ENCODE peak calls at places on chromosome 21, in five cellular contexts. A is HCT116, G is HepG2, J is K562, M is GM12878. T is an unnamed sample.

GRCh38 chr21:29613021-29613420 is 314.3 kb downstream of the BACH1 start:
- DNase-seq in M (no peak), J (peak; percentile 30), A (no peak), G (no peak), T (no peak)

GRCh38 chr21:19501115-19501514 is 1097.5 kb upstream of the TMPRSS15 start:
- DNase-seq in M (no peak), A (no peak), J (no peak), G (no peak), T (no peak)

GRCh38 chr21:39713905-39714304 is 31.1 kb upstream of the IGSF5 start:
- DNase-seq in G (no peak), A (no peak), J (no peak), M (no peak), T (no peak)

GRCh38 chr21:36494557-36494956 is 14.6 kb upstream of the CLDN14 start:
- DNase-seq in M (no peak), G (no peak), J (no peak), A (no peak), T (no peak)

GRCh38 chr21:17679002-17679600 is 66.4 kb upstream of the BTG3 start:
- DNase-seq in J (peak; percentile 54), M (peak; percentile 48), A (peak; percentile 37), G (peak; percentile 57), T (peak; percentile 56)

GRCh38 chr21:41220208-41220733 is 52.3 kb downstream of the BACE2 start:
- DNase-seq in M (no peak), G (no peak), A (no peak), J (no peak), T (no peak)

GRCh38 chr21:35905973-35906357 is 154.4 kb downstream of the SETD4 start:
- DNase-seq in A (no peak), J (no peak), M (no peak), G (no peak), T (no peak)

GRCh38 chr21:43343095-43343991 is 83.6 kb downstream of the SIK1 start:
- DNase-seq in A (no peak), G (peak; percentile 94), J (no peak), M (no peak), T (no peak)

GRCh38 chr21:17818158-17819113 is 720 bp downstream of the C21orf91 start:
- DNase-seq in A (no peak), J (no peak), G (peak; percentile 9), M (no peak), T (peak; percentile 8)

GRCh38 chr21:15441999-15442398 is 287.8 kb upstream of the USP25 start:
- DNase-seq in G (no peak), M (no peak), J (no peak), A (no peak), T (no peak)

GRCh38 chr21:28615276-28615675 is 377.4 kb downstream of the LTN1 start:
- DNase-seq in M (no peak), J (no peak), A (no peak), G (no peak), T (no peak)

GRCh38 chr21:42243026-42243425 is 24.1 kb downstream of the ABCG1 start:
- DNase-seq in M (no peak), G (no peak), A (no peak), J (no peak), T (no peak)
- TF ChIP-seq ZBTB33 in M (no peak), G (no peak), A (no peak), J (no peak), T (no peak)

DNA sequence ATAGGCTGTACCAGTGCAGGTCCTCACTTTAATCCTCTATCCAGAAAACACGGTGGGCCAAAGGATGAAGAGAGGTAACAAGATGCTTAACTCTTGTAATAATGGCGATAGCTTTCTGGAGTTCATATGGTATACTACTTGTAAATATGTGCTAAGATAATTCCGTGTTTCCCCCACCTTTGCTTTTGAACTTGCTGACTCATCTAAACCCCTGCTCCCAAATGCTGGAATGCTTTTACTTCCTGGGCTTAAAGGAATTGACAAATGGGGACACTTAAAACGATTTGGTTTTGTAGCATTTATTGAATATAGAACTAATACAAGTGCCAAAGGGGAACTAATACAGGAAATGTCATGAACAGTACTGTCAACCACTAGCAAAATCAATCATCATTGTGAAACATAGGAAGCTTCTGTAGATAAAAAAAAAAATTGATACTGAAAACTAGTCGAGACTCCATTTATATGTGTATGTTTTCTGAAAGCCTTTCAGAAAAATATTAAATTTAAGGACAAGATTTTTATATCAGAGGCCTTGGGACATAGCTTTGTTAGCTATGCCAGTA is 7.0 kb downstream of the SOD1 start:
- DNase-seq in A (no peak), G (no peak), M (no peak), J (no peak), T (no peak)
- H3K36me3 ChIP-seq in A (peaks cover 57% of the 10 kb centered on the region), G (peaks cover 53% of the 10 kb centered on the region), M (peaks cover 3% of the 10 kb centered on the region), J (peaks cover 93% of the 10 kb centered on the region), T (peaks cover 65% of the 10 kb centered on the region)

GRCh38 chr21:38282921-38283320 is 26.1 kb downstream of the KCNJ15 start:
- DNase-seq in G (no peak), J (no peak), A (no peak), M (no peak), T (no peak)

GRCh38 chr21:38290809-38291208 is 34.0 kb downstream of the KCNJ15 start:
- DNase-seq in M (no peak), J (no peak), G (no peak), A (no peak), T (no peak)

GRCh38 chr21:38284221-38284620 is 27.4 kb downstream of the KCNJ15 start:
- DNase-seq in G (no peak), M (no peak), J (no peak), A (no peak), T (no peak)

GRCh38 chr21:38289697-38290096 is 32.9 kb downstream of the KCNJ15 start:
- DNase-seq in M (no peak), G (no peak), J (no peak), A (no peak), T (no peak)

DNA sequence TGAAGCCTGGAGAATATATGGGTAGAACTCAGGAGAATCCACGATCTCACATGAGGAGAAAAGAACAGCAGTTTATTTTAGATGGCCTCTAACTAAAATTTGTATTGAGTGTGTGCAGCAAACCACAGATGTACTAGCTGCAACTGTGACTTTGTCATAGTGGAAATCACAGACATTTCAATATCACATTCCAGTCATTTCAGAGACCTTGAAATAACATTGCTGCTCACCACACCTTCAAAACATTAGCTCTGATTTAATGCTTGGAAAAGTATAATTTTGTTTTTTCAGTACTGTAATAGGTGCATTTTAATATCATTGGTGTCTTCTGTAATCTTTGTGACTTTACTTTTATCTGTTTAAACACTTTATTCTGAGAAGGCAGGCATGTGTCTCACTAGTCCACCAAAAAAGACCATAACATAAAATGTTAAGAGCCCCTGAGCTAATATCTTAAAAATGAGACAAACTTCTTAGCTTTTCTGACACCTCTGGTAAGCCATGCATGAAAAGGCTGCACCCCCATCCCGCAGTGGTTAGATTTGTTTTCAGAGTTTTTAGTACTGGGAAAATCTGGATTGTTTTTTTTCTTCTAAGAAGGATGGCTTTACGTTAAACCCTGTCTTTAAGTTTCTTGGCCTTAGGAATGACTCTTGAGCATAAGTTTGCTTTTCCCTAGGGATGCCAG is 30.1 kb downstream of the KCNJ15 start:
- DNase-seq in A (no peak), M (no peak), G (no peak), J (no peak), T (no peak)
- TF ChIP-seq ZBTB33 in A (no peak), M (no peak), G (no peak), J (no peak), T (no peak)

GRCh38 chr21:34523019-34523418 is 11.0 kb upstream of the KCNE1 start:
- DNase-seq in A (no peak), G (peak; percentile 50), J (no peak), M (no peak), T (no peak)
- H3K36me3 ChIP-seq in A (no peaks in the 10 kb centered on the region), G (peaks cover 24% of the 10 kb centered on the region), J (no peaks in the 10 kb centered on the region), M (peaks cover 2% of the 10 kb centered on the region), T (peaks cover 27% of the 10 kb centered on the region)

DNA sequence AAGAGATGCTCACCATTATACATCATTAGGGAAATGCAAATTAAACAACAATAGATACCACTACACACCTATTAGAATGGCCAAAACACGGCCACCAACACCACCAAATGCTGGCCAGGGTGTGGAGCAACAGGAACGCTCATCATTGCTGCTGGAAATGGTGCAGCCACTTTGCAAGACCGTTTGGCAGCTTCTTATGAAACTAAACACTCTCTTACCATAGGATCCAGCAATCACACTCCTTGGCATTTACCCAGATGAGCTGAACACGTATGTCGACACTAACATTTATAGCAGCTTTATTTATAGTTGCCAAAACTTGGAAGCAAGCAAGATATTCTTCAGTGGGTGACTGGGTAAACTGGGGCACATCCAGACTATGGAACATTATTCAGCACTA is 28.9 kb upstream of the ADARB1 start:
- DNase-seq in M (no peak), G (no peak), A (no peak), J (no peak), T (no peak)
- TF ChIP-seq ZBTB33 in M (no peak), G (no peak), A (no peak), J (no peak), T (no peak)

GRCh38 chr21:45709127-45709526 is 65.6 kb downstream of the PCBP3 start:
- DNase-seq in G (no peak), M (no peak), A (no peak), J (no peak), T (no peak)
- H3K36me3 ChIP-seq in G (no peaks in the 10 kb centered on the region), M (no peaks in the 10 kb centered on the region), A (no peaks in the 10 kb centered on the region), J (no peaks in the 10 kb centered on the region), T (no peaks in the 10 kb centered on the region)

GRCh38 chr21:25925936-25926335 is 191.2 kb downstream of the GABPA start:
- DNase-seq in M (no peak), J (no peak), G (no peak), A (no peak), T (no peak)
- TF ChIP-seq ZBTB33 in M (no peak), J (no peak), G (no peak), A (no peak), T (no peak)

GRCh38 chr21:32514275-32515055 is 70.9 kb downstream of the TCP10L start:
- DNase-seq in A (no peak), M (no peak), J (no peak), G (no peak), T (no peak)

GRCh38 chr21:32507342-32507919 is 77.9 kb downstream of the TCP10L start:
- DNase-seq in A (no peak), M (no peak), J (no peak), G (no peak), T (no peak)

DNA sequence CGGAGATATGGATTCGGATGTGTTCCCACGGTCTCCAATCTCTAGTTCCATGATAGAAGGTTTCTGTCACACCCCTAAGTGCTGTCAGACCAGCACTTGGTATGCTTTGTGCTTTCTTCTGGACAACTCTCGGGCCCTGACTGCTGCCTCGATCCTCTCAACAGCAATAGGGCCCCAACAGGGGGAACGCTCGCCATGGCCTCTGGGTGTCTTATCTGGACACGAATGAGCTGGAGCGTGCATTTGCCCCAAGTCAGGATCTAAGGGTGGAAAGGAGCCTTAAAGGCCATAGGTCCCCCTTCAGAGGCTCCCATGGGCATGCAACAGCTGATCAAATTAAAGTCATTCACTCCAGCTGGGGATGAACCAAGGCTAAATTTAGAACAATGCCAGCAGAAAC is 76.8 kb downstream of the TCP10L start:
- DNase-seq in J (no peak), M (no peak), G (no peak), A (no peak), T (no peak)
- H3K36me3 ChIP-seq in J (no peaks in the 10 kb centered on the region), M (no peaks in the 10 kb centered on the region), G (no peaks in the 10 kb centered on the region), A (peaks cover 21% of the 10 kb centered on the region), T (no peaks in the 10 kb centered on the region)

T was measured in SK-N-SH.